ENCODE peak calls at places on chromosomes 6 and 20, in seven cellular contexts. One of them, this sample, is unnamed.
A peak's percentile ranks its signal among the peaks of the same experiment; 100 is the strongest.

GRCh38 chr20:62201173-62202082 is 18.6 kb downstream of the MTG2 start:
- DNase-seq in ELR: no peak
- DNase-seq in activated T-cell treated with anti-CD3 and anti-CD28 coated beads, Interleukin-2, amount 50 U/mL, for 72 hours: no peak
- DNase-seq in activated T-helper 1 cell treated with Interleukin-2 at 50 U/mL for 16 hours: no peak
- DNase-seq in AG09319: no peak
- DNase-seq in CD8-positive, alpha-beta T cell: no peak
- DNase-seq in AG04450: no peak
- DNase-seq in this sample: no peak

GRCh38 chr6:52482903-52483670 is 62.9 kb downstream of the EFHC1 start:
- DNase-seq in ELR: no peak
- DNase-seq in activated T-cell treated with anti-CD3 and anti-CD28 coated beads, Interleukin-2, amount 50 U/mL, for 72 hours: no peak
- DNase-seq in activated T-helper 1 cell treated with Interleukin-2 at 50 U/mL for 16 hours: no peak
- DNase-seq in AG09319: no peak
- DNase-seq in CD8-positive, alpha-beta T cell: no peak
- DNase-seq in AG04450: no peak
- DNase-seq in this sample: no peak

GRCh38 chr20:51640743-51641142 is 98.2 kb upstream of the NFATC2 start:
- DNase-seq in ELR: peak; percentile 24
- DNase-seq in activated T-cell treated with anti-CD3 and anti-CD28 coated beads, Interleukin-2, amount 50 U/mL, for 72 hours: no peak
- DNase-seq in activated T-helper 1 cell treated with Interleukin-2 at 50 U/mL for 16 hours: no peak
- DNase-seq in AG09319: no peak
- DNase-seq in CD8-positive, alpha-beta T cell: no peak
- DNase-seq in AG04450: peak; percentile 58
- DNase-seq in this sample: no peak

GRCh38 chr6:14567031-14567430 is 449.5 kb downstream of the CD83 start:
- DNase-seq in ELR: no peak
- DNase-seq in activated T-cell treated with anti-CD3 and anti-CD28 coated beads, Interleukin-2, amount 50 U/mL, for 72 hours: no peak
- DNase-seq in activated T-helper 1 cell treated with Interleukin-2 at 50 U/mL for 16 hours: no peak
- DNase-seq in AG09319: no peak
- DNase-seq in CD8-positive, alpha-beta T cell: no peak
- DNase-seq in AG04450: no peak
- DNase-seq in this sample: no peak

GRCh38 chr6:148235446-148235845 is 107.2 kb upstream of the SASH1 start:
- DNase-seq in ELR: peak; percentile 53
- DNase-seq in activated T-cell treated with anti-CD3 and anti-CD28 coated beads, Interleukin-2, amount 50 U/mL, for 72 hours: no peak
- DNase-seq in activated T-helper 1 cell treated with Interleukin-2 at 50 U/mL for 16 hours: no peak
- DNase-seq in AG09319: no peak
- DNase-seq in CD8-positive, alpha-beta T cell: no peak
- DNase-seq in AG04450: no peak
- DNase-seq in this sample: no peak

GRCh38 chr20:58670659-58671058 is 19.6 kb downstream of the STX16 start:
- DNase-seq in ELR: no peak
- DNase-seq in activated T-cell treated with anti-CD3 and anti-CD28 coated beads, Interleukin-2, amount 50 U/mL, for 72 hours: no peak
- DNase-seq in activated T-helper 1 cell treated with Interleukin-2 at 50 U/mL for 16 hours: no peak
- DNase-seq in AG09319: no peak
- DNase-seq in CD8-positive, alpha-beta T cell: no peak
- DNase-seq in AG04450: no peak
- DNase-seq in this sample: no peak

GRCh38 chr6:70108230-70108629 is 194.7 kb downstream of the COL9A1 start:
- DNase-seq in ELR: peak; percentile 55
- DNase-seq in activated T-cell treated with anti-CD3 and anti-CD28 coated beads, Interleukin-2, amount 50 U/mL, for 72 hours: peak; percentile 10
- DNase-seq in activated T-helper 1 cell treated with Interleukin-2 at 50 U/mL for 16 hours: no peak
- DNase-seq in AG09319: no peak
- DNase-seq in CD8-positive, alpha-beta T cell: no peak
- DNase-seq in AG04450: no peak
- DNase-seq in this sample: no peak

GRCh38 chr20:50427740-50428462 is 82.3 kb upstream of the PTPN1 start:
- DNase-seq in ELR: no peak
- DNase-seq in activated T-cell treated with anti-CD3 and anti-CD28 coated beads, Interleukin-2, amount 50 U/mL, for 72 hours: no peak
- DNase-seq in activated T-helper 1 cell treated with Interleukin-2 at 50 U/mL for 16 hours: no peak
- DNase-seq in AG09319: no peak
- DNase-seq in CD8-positive, alpha-beta T cell: no peak
- DNase-seq in AG04450: no peak
- DNase-seq in this sample: no peak

GRCh38 chr6:63442870-63443269 is 123.1 kb upstream of the LGSN start:
- DNase-seq in ELR: no peak
- DNase-seq in activated T-cell treated with anti-CD3 and anti-CD28 coated beads, Interleukin-2, amount 50 U/mL, for 72 hours: no peak
- DNase-seq in activated T-helper 1 cell treated with Interleukin-2 at 50 U/mL for 16 hours: no peak
- DNase-seq in AG09319: no peak
- DNase-seq in CD8-positive, alpha-beta T cell: no peak
- DNase-seq in AG04450: no peak
- DNase-seq in this sample: no peak

GRCh38 chr20:50312682-50313187 is 122.1 kb downstream of the CEBPB start:
- DNase-seq in ELR: peak; percentile 67
- DNase-seq in activated T-cell treated with anti-CD3 and anti-CD28 coated beads, Interleukin-2, amount 50 U/mL, for 72 hours: no peak
- DNase-seq in activated T-helper 1 cell treated with Interleukin-2 at 50 U/mL for 16 hours: no peak
- DNase-seq in AG09319: peak; percentile 63
- DNase-seq in CD8-positive, alpha-beta T cell: no peak
- DNase-seq in AG04450: no peak
- DNase-seq in this sample: no peak

GRCh38 chr20:63417213-63418120 is 55.0 kb downstream of the KCNQ2 start:
- DNase-seq in ELR: no peak
- DNase-seq in activated T-cell treated with anti-CD3 and anti-CD28 coated beads, Interleukin-2, amount 50 U/mL, for 72 hours: no peak
- DNase-seq in activated T-helper 1 cell treated with Interleukin-2 at 50 U/mL for 16 hours: no peak
- DNase-seq in AG09319: no peak
- DNase-seq in CD8-positive, alpha-beta T cell: no peak
- DNase-seq in AG04450: no peak
- DNase-seq in this sample: no peak

This sample was measured in effector memory CD4-positive, alpha-beta T cell.